ENCODE peak calls at places on chromosome 11, in five cellular contexts. M is NCI-H226, R is choroid plexus epithelial cell, L is AG09319, A is thyroid gland. T is an unnamed sample.

GRCh38 chr11:127003260-127003981 is 2.9 kb upstream of the KIRREL3 start:
- DNase-seq in R (no peak), L (no peak), A (no peak), M (peak), T (peak)

GRCh38 chr11:21464601-21465193 is 728.2 kb upstream of the ANO5 start:
- DNase-seq in R (no peak), M (no peak), A (no peak), L (no peak), T (no peak)

GRCh38 chr11:30143098-30143705 is 87.6 kb upstream of the FSHB start:
- DNase-seq in A (no peak), R (peak), M (peak), L (no peak), T (peak)

GRCh38 chr11:20005747-20006146 is 154.5 kb downstream of the DBX1 start:
- DNase-seq in R (no peak), A (no peak), L (no peak), M (no peak), T (no peak)

GRCh38 chr11:119085523-119085878 is 820 bp downstream of the HMBS start:
- DNase-seq in R (no peak), M (no peak), L (no peak), A (no peak), T (no peak)

GRCh38 chr11:66547662-66548009 is 933 bp downstream of the ACTN3 start:
- DNase-seq in M (no peak), R (no peak), L (no peak), A (no peak), T (peak)

GRCh38 chr11:59158206-59159068 is 13.5 kb upstream of the DTX4 start:
- DNase-seq in R (peak), M (peak), L (peak), A (peak), T (peak)

GRCh38 chr11:113401718-113402117 is 14.1 kb downstream of the ANKK1 start:
- DNase-seq in L (no peak), R (no peak), A (peak), M (peak), T (peak)